ENCODE peak calls at places on chromosomes 5 and 9, in seven cellular contexts. I is ovary, R is A549, D is glomerular endothelial cell, Q is GM12878, G is fibroblast of lung, Z is fibroblast of mammary gland. J is an unnamed sample.

GRCh38 chr9:82600536-82601271 is 462.2 kb downstream of the RASEF start:
- DNase-seq in I (no peak), R (no peak), Z (no peak), G (no peak), Q (no peak), D (no peak), J (no peak)

GRCh38 chr9:38687389-38687842 is 32.5 kb downstream of the FAM240B start:
- DNase-seq in Z (no peak), Q (no peak), G (no peak), R (peak), D (no peak), I (peak), J (no peak)

GRCh38 chr9:94482110-94482509 is 72.8 kb upstream of the PCAT7 start:
- DNase-seq in R (no peak), G (no peak), Q (no peak), Z (no peak), D (no peak), I (no peak), J (no peak)

GRCh38 chr5:61289241-61289640 is 42.8 kb upstream of the ZSWIM6 start:
- DNase-seq in G (no peak), D (no peak), Q (no peak), R (no peak), Z (no peak), I (no peak), J (no peak)

GRCh38 chr9:132798817-132799790 is 79.0 kb downstream of the AK8 start:
- DNase-seq in Q (no peak), I (no peak), R (no peak), Z (peak), D (no peak), G (no peak), J (no peak)

GRCh38 chr5:92912280-92912679 is 668.7 kb downstream of the NR2F1-AS1 start:
- DNase-seq in G (no peak), D (no peak), Z (no peak), Q (no peak), I (no peak), R (no peak), J (no peak)

GRCh38 chr5:151153766-151154272 is 3.8 kb downstream of the ANXA6 start:
- DNase-seq in R (no peak), I (no peak), G (no peak), Z (no peak), D (no peak), Q (no peak), J (no peak)

GRCh38 chr9:83185517-83186192 is 122.7 kb upstream of the RASEF start:
- DNase-seq in D (no peak), G (no peak), R (no peak), Q (no peak), Z (no peak), I (no peak), J (no peak)

GRCh38 chr5:140631831-140632365 is 1.1 kb downstream of the CD14 start:
- DNase-seq in D (no peak), I (no peak), R (no peak), Q (no peak), Z (no peak), G (no peak), J (no peak)

GRCh38 chr5:160427607-160428006 is 6.0 kb downstream of the PTTG1 start:
- DNase-seq in G (no peak), R (no peak), I (no peak), D (no peak), Z (no peak), Q (no peak), J (no peak)

GRCh38 chr5:135873831-135874230 is 21.8 kb downstream of the IL9 start:
- DNase-seq in Q (no peak), G (no peak), R (peak), I (no peak), Z (no peak), D (no peak), J (no peak)

GRCh38 chr9:14352549-14352948 is 38.6 kb upstream of the NFIB start:
- DNase-seq in D (no peak), R (no peak), Z (no peak), Q (no peak), G (no peak), I (no peak), J (no peak)

GRCh38 chr5:138504799-138505198 is 38.2 kb downstream of the ETF1 start:
- DNase-seq in D (no peak), R (no peak), Q (no peak), Z (no peak), I (no peak), G (no peak), J (no peak)

GRCh38 chr9:138119202-138120027 is 241.8 kb downstream of the CACNA1B start:
- DNase-seq in G (no peak), D (no peak), Z (no peak), Q (no peak), I (no peak), R (no peak), J (no peak)

GRCh38 chr9:134327671-134328231 is 1.5 kb downstream of the RXRA start:
- DNase-seq in G (no peak), I (no peak), Q (no peak), D (no peak), R (no peak), Z (no peak), J (no peak)

GRCh38 chr5:120788481-120788880 is 324.4 kb downstream of the PRR16 start:
- DNase-seq in D (no peak), R (no peak), Z (no peak), I (no peak), Q (no peak), G (no peak), J (no peak)

GRCh38 chr5:123830575-123830974 is 318.6 kb downstream of the CSNK1G3 start:
- DNase-seq in I (no peak), G (no peak), R (no peak), Q (no peak), Z (no peak), D (no peak), J (no peak)

GRCh38 chr5:124057161-124057814 is 545.3 kb downstream of the CSNK1G3 start:
- DNase-seq in Q (peak), R (no peak), G (no peak), I (no peak), Z (no peak), D (no peak), J (no peak)

GRCh38 chr5:172423379-172424110 is 30.8 kb downstream of the SH3PXD2B start:
- DNase-seq in R (no peak), Z (no peak), D (no peak), I (no peak), Q (no peak), G (no peak), J (no peak)